ENCODE peak calls at places on chromosomes 6 and 20, in eight cellular contexts. G is body of pancreas, H is breast epithelium, U is AG10803, R is right atrium auricular region, A is upper lobe of right lung, L is choroid plexus epithelial cell, T is RWPE1. X is an unnamed sample.
A peak's percentile ranks its signal among the peaks of the same experiment; 100 is the strongest.

GRCh38 chr6:134363323-134364039 is 45.6 kb upstream of the SGK1 start:
- DNase-seq in G (no peak), H (no peak), U (peak; percentile 47), R (no peak), A (no peak), L (peak; percentile 75), T (peak; percentile 94), X (no peak)

GRCh38 chr6:8181162-8181909 is 79.0 kb upstream of the EEF1E1 start:
- DNase-seq in G (no peak), H (no peak), U (no peak), R (no peak), A (no peak), L (no peak), T (no peak), X (no peak)

GRCh38 chr20:9260027-9260426 is 191.1 kb downstream of the PLCB4 start:
- DNase-seq in G (no peak), H (no peak), U (no peak), R (no peak), A (no peak), L (no peak), T (no peak), X (no peak)

GRCh38 chr6:82331031-82331773 is 32.4 kb upstream of the TPBG start:
- DNase-seq in G (no peak), H (no peak), U (peak; percentile 81), R (no peak), A (no peak), L (peak; percentile 62), T (peak; percentile 70), X (no peak)

GRCh38 chr20:62914970-62915457 is 11.3 kb downstream of the DIDO1 start:
- DNase-seq in G (peak; percentile 41), H (no peak), U (peak; percentile 48), R (no peak), A (no peak), L (peak; percentile 51), T (no peak), X (no peak)

GRCh38 chr20:23939063-23939462 is 49.5 kb downstream of the GGTLC1 start:
- DNase-seq in G (no peak), H (no peak), U (no peak), R (no peak), A (peak; percentile 61), L (no peak), T (no peak), X (no peak)

GRCh38 chr6:125406771-125407170 is 105.0 kb upstream of the HDDC2 start:
- DNase-seq in G (no peak), H (no peak), U (no peak), R (no peak), A (no peak), L (no peak), T (no peak), X (no peak)

GRCh38 chr20:61874421-61875068 is 191.1 kb downstream of the TAF4 start:
- DNase-seq in G (no peak), H (peak; percentile 65), U (peak; percentile 41), R (no peak), A (no peak), L (peak; percentile 45), T (peak; percentile 68), X (no peak)

GRCh38 chr20:57445298-57445697 is 54.1 kb downstream of the RBM38 start:
- DNase-seq in G (no peak), H (no peak), U (peak; percentile 91), R (peak; percentile 82), A (no peak), L (peak; percentile 14), T (no peak), X (no peak)

GRCh38 chr6:149806127-149806526 is 56.6 kb downstream of the PCMT1 start:
- DNase-seq in G (no peak), H (no peak), U (peak; percentile 13), R (no peak), A (no peak), L (no peak), T (no peak), X (no peak)

GRCh38 chr6:166637001-166637400 is 9.9 kb upstream of the RPS6KA2 start:
- DNase-seq in G (no peak), H (no peak), U (no peak), R (no peak), A (no peak), L (no peak), T (no peak), X (no peak)

GRCh38 chr6:113825776-113826175 is 31.4 kb upstream of the MARCKS start:
- DNase-seq in G (peak; percentile 95), H (peak; percentile 80), U (peak; percentile 87), R (no peak), A (peak; percentile 65), L (peak; percentile 68), T (no peak), X (no peak)

GRCh38 chr6:138404666-138405337 is 779 bp downstream of the HEBP2 start:
- DNase-seq in G (no peak), H (no peak), U (no peak), R (no peak), A (peak; percentile 70), L (peak; percentile 22), T (no peak), X (no peak)

GRCh38 chr20:34300809-34301586 is 2.2 kb downstream of the AHCY start:
- DNase-seq in G (no peak), H (no peak), U (no peak), R (no peak), A (no peak), L (no peak), T (no peak), X (no peak)

GRCh38 chr20:34881689-34882088 is 5.3 kb downstream of the ACSS2 start:
- DNase-seq in G (no peak), H (no peak), U (no peak), R (no peak), A (no peak), L (no peak), T (no peak), X (no peak)

GRCh38 chr6:112443666-112444065 is 96.5 kb downstream of the RFPL4B start:
- DNase-seq in G (peak; percentile 29), H (peak; percentile 31), U (peak; percentile 95), R (peak; percentile 70), A (no peak), L (peak; percentile 91), T (no peak), X (no peak)

GRCh38 chr20:51533291-51534172 is 9.0 kb downstream of the NFATC2 start:
- DNase-seq in G (no peak), H (no peak), U (peak; percentile 76), R (no peak), A (no peak), L (peak; percentile 60), T (peak; percentile 79), X (no peak)

GRCh38 chr6:74357329-74357728 is 661.3 kb downstream of the CD109 start:
- DNase-seq in G (no peak), H (no peak), U (peak; percentile 60), R (no peak), A (no peak), L (peak; percentile 54), T (no peak), X (no peak)

GRCh38 chr6:121393711-121394110 is 41.7 kb upstream of the GJA1 start:
- DNase-seq in G (no peak), H (no peak), U (no peak), R (no peak), A (no peak), L (no peak), T (no peak), X (no peak)

DNA sequence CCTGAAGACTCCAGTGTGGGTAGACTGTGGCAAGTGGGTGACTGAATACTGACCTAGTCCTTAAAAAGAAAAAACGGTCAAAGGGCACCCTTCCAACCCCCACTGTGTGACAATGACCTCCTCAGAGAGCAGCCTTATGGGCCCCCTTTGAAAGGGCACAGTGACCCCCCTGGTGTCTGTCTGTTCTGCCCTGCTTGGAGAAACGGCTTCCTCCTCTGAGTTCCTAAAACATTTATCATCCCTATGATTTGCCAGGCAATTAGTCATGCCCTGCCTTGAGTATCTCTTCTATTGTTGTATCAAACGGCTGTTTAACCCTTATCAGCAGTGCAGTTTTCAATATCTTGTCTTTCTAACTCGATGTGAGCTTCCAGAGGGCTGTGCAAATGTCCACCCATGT is 21.0 kb upstream of the STX16 start:
- DNase-seq in G (no peak), H (no peak), U (peak; percentile 45), R (no peak), A (no peak), L (peak; percentile 44), T (peak; percentile 86), X (no peak)
- TF ChIP-seq CTCF in G (no peak), H (no peak), U (no peak), R (no peak), A (no peak), L (no peak), T (no peak), X (no peak)

GRCh38 chr20:5529331-5530142 is 212.8 kb upstream of the PROKR2 start:
- DNase-seq in G (peak; percentile 83), H (peak; percentile 63), U (peak; percentile 62), R (peak; percentile 80), A (peak; percentile 94), L (peak; percentile 87), T (peak; percentile 74), X (peak; percentile 74)
- TF ChIP-seq CTCF in G (peak; percentile 71), H (peak; percentile 62), U (peak; percentile 87), R (peak; percentile 64), A (peak; percentile 79), L (peak; percentile 97), T (peak; percentile 90), X (peak; percentile 76)

GRCh38 chr6:5425797-5426196 is 164.5 kb downstream of the FARS2 start:
- DNase-seq in G (no peak), H (no peak), U (no peak), R (no peak), A (no peak), L (no peak), T (no peak), X (no peak)

GRCh38 chr6:5423251-5423650 is 161.9 kb downstream of the FARS2 start:
- DNase-seq in G (no peak), H (no peak), U (no peak), R (no peak), A (no peak), L (no peak), T (no peak), X (no peak)

GRCh38 chr6:5425267-5425666 is 164.0 kb downstream of the FARS2 start:
- DNase-seq in G (no peak), H (no peak), U (no peak), R (no peak), A (no peak), L (no peak), T (no peak), X (no peak)

DNA sequence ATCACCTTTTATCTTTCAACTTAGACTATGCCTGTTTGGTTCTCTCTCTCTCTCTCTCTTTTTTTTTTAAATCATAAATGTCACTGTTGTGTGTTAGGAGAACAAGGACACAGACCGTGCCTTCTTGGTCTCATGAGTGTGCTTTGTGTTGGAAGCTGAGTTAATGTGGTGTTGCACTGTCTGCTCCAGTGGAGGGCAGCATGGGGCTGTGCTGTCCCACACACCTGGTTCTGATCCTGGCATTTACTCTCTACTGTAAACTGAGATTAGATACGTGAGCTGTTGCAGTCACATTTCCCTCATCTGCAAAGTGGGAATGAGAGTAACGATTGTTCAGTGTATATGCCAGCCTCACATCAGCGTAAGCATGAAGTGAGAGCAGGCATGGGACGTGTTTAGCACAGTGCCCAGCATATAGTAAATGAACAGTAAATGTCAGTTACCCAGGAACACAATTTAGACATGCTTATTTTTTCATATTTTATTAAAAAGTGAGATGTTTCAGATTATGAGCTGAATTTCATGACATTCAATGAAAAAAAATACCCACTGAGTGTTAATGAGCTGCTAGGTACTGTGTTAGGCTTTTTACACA is 161.1 kb downstream of the FARS2 start:
- DNase-seq in G (peak; percentile 52), H (no peak), U (peak; percentile 54), R (no peak), A (no peak), L (peak; percentile 78), T (peak; percentile 19), X (peak; percentile 13)
- TF ChIP-seq CTCF in G (peak; percentile 62), H (peak; percentile 45), U (peak; percentile 87), R (no peak), A (peak; percentile 32), L (peak; percentile 91), T (peak; percentile 19), X (peak; percentile 23)

GRCh38 chr6:142942805-142943227 is 2.2 kb downstream of the HIVEP2 start:
- DNase-seq in G (no peak), H (no peak), U (peak; percentile 58), R (no peak), A (no peak), L (peak; percentile 75), T (peak; percentile 22), X (peak; percentile 44)
- TF ChIP-seq CTCF in G (peak; percentile 61), H (peak; percentile 50), U (peak; percentile 59), R (peak; percentile 49), A (peak; percentile 54), L (peak; percentile 39), T (peak; percentile 54), X (no peak)

X was measured in GM20000.